ENCODE peak calls at places on chromosomes 11 and 22, in six cellular contexts. One of them, this sample, is unnamed.

GRCh38 chr11:102260241-102260640 is 57.0 kb upstream of the BIRC3 start:
- DNase-seq in natural killer cell treated with Interleukin-12 subunit alpha and Interleukin-12 subunit beta and Interleukin-15 and Interleukin-18, amount 100 ng/mL, for 72 hours: no peak
- DNase-seq in pancreas: no peak
- DNase-seq in NCI-H82: no peak
- DNase-seq in lower lobe of right lung: no peak
- DNase-seq in frontal cortex: no peak
- DNase-seq in this sample: no peak

GRCh38 chr11:47864910-47865309 is 16.8 kb upstream of the NUP160 start:
- DNase-seq in natural killer cell treated with Interleukin-12 subunit alpha and Interleukin-12 subunit beta and Interleukin-15 and Interleukin-18, amount 100 ng/mL, for 72 hours: no peak
- DNase-seq in pancreas: no peak
- DNase-seq in NCI-H82: no peak
- DNase-seq in lower lobe of right lung: no peak
- DNase-seq in frontal cortex: no peak
- DNase-seq in this sample: no peak

GRCh38 chr11:34366522-34366921 is 8.7 kb upstream of the ABTB2 start:
- DNase-seq in natural killer cell treated with Interleukin-12 subunit alpha and Interleukin-12 subunit beta and Interleukin-15 and Interleukin-18, amount 100 ng/mL, for 72 hours: no peak
- DNase-seq in pancreas: peak; percentile 20
- DNase-seq in NCI-H82: peak; percentile 56
- DNase-seq in lower lobe of right lung: peak; percentile 54
- DNase-seq in frontal cortex: no peak
- DNase-seq in this sample: no peak

GRCh38 chr22:47301820-47302475 is 539.5 kb downstream of the TBC1D22A start:
- DNase-seq in natural killer cell treated with Interleukin-12 subunit alpha and Interleukin-12 subunit beta and Interleukin-15 and Interleukin-18, amount 100 ng/mL, for 72 hours: no peak
- DNase-seq in pancreas: no peak
- DNase-seq in NCI-H82: no peak
- DNase-seq in lower lobe of right lung: no peak
- DNase-seq in frontal cortex: no peak
- DNase-seq in this sample: no peak

GRCh38 chr11:114102993-114103896 is 43.7 kb downstream of the ZBTB16 start:
- DNase-seq in natural killer cell treated with Interleukin-12 subunit alpha and Interleukin-12 subunit beta and Interleukin-15 and Interleukin-18, amount 100 ng/mL, for 72 hours: no peak
- DNase-seq in pancreas: no peak
- DNase-seq in NCI-H82: no peak
- DNase-seq in lower lobe of right lung: no peak
- DNase-seq in frontal cortex: no peak
- DNase-seq in this sample: no peak

GRCh38 chr11:115711021-115711420 is 206.8 kb upstream of the CADM1 start:
- DNase-seq in natural killer cell treated with Interleukin-12 subunit alpha and Interleukin-12 subunit beta and Interleukin-15 and Interleukin-18, amount 100 ng/mL, for 72 hours: no peak
- DNase-seq in pancreas: no peak
- DNase-seq in NCI-H82: no peak
- DNase-seq in lower lobe of right lung: no peak
- DNase-seq in frontal cortex: no peak
- DNase-seq in this sample: no peak

GRCh38 chr11:113350646-113351045 is 36.3 kb downstream of the TTC12 start:
- DNase-seq in natural killer cell treated with Interleukin-12 subunit alpha and Interleukin-12 subunit beta and Interleukin-15 and Interleukin-18, amount 100 ng/mL, for 72 hours: no peak
- DNase-seq in pancreas: no peak
- DNase-seq in NCI-H82: peak; percentile 67
- DNase-seq in lower lobe of right lung: no peak
- DNase-seq in frontal cortex: no peak
- DNase-seq in this sample: no peak

GRCh38 chr11:123364145-123364544 is 65.9 kb upstream of the GRAMD1B start:
- DNase-seq in natural killer cell treated with Interleukin-12 subunit alpha and Interleukin-12 subunit beta and Interleukin-15 and Interleukin-18, amount 100 ng/mL, for 72 hours: no peak
- DNase-seq in pancreas: no peak
- DNase-seq in NCI-H82: no peak
- DNase-seq in lower lobe of right lung: no peak
- DNase-seq in frontal cortex: no peak
- DNase-seq in this sample: no peak

GRCh38 chr11:68932933-68933577 is 29.4 kb downstream of the IGHMBP2 start:
- DNase-seq in natural killer cell treated with Interleukin-12 subunit alpha and Interleukin-12 subunit beta and Interleukin-15 and Interleukin-18, amount 100 ng/mL, for 72 hours: no peak
- DNase-seq in pancreas: no peak
- DNase-seq in NCI-H82: no peak
- DNase-seq in lower lobe of right lung: no peak
- DNase-seq in frontal cortex: no peak
- DNase-seq in this sample: no peak

GRCh38 chr11:110168404-110168803 is 75.2 kb downstream of the ZC3H12C start:
- DNase-seq in natural killer cell treated with Interleukin-12 subunit alpha and Interleukin-12 subunit beta and Interleukin-15 and Interleukin-18, amount 100 ng/mL, for 72 hours: no peak
- DNase-seq in pancreas: no peak
- DNase-seq in NCI-H82: no peak
- DNase-seq in lower lobe of right lung: no peak
- DNase-seq in frontal cortex: no peak
- DNase-seq in this sample: no peak

GRCh38 chr22:29799217-29799680 is 32.1 kb downstream of the UQCR10 start:
- DNase-seq in natural killer cell treated with Interleukin-12 subunit alpha and Interleukin-12 subunit beta and Interleukin-15 and Interleukin-18, amount 100 ng/mL, for 72 hours: no peak
- DNase-seq in pancreas: peak; percentile 74
- DNase-seq in NCI-H82: no peak
- DNase-seq in lower lobe of right lung: peak; percentile 95
- DNase-seq in frontal cortex: peak; percentile 65
- DNase-seq in this sample: peak; percentile 64

GRCh38 chr11:23021287-23021863 is 161.1 kb upstream of the CCDC179 start:
- DNase-seq in natural killer cell treated with Interleukin-12 subunit alpha and Interleukin-12 subunit beta and Interleukin-15 and Interleukin-18, amount 100 ng/mL, for 72 hours: no peak
- DNase-seq in pancreas: no peak
- DNase-seq in NCI-H82: peak; percentile 49
- DNase-seq in lower lobe of right lung: no peak
- DNase-seq in frontal cortex: peak; percentile 28
- DNase-seq in this sample: no peak

GRCh38 chr11:76729214-76729613 is 53.9 kb upstream of the TSKU start:
- DNase-seq in natural killer cell treated with Interleukin-12 subunit alpha and Interleukin-12 subunit beta and Interleukin-15 and Interleukin-18, amount 100 ng/mL, for 72 hours: no peak
- DNase-seq in pancreas: no peak
- DNase-seq in NCI-H82: no peak
- DNase-seq in lower lobe of right lung: no peak
- DNase-seq in frontal cortex: no peak
- DNase-seq in this sample: no peak

GRCh38 chr11:8867035-8867434 is 44.0 kb upstream of the AKIP1 start:
- DNase-seq in natural killer cell treated with Interleukin-12 subunit alpha and Interleukin-12 subunit beta and Interleukin-15 and Interleukin-18, amount 100 ng/mL, for 72 hours: no peak
- DNase-seq in pancreas: no peak
- DNase-seq in NCI-H82: peak; percentile 86
- DNase-seq in lower lobe of right lung: no peak
- DNase-seq in frontal cortex: no peak
- DNase-seq in this sample: no peak

GRCh38 chr22:27985323-27986275 is 66.5 kb upstream of the PITPNB start:
- DNase-seq in natural killer cell treated with Interleukin-12 subunit alpha and Interleukin-12 subunit beta and Interleukin-15 and Interleukin-18, amount 100 ng/mL, for 72 hours: no peak
- DNase-seq in pancreas: no peak
- DNase-seq in NCI-H82: peak; percentile 7
- DNase-seq in lower lobe of right lung: no peak
- DNase-seq in frontal cortex: no peak
- DNase-seq in this sample: no peak

GRCh38 chr11:31865606-31866300 is 54.6 kb upstream of the PAX6 start:
- DNase-seq in natural killer cell treated with Interleukin-12 subunit alpha and Interleukin-12 subunit beta and Interleukin-15 and Interleukin-18, amount 100 ng/mL, for 72 hours: no peak
- DNase-seq in pancreas: no peak
- DNase-seq in NCI-H82: no peak
- DNase-seq in lower lobe of right lung: no peak
- DNase-seq in frontal cortex: no peak
- DNase-seq in this sample: no peak

GRCh38 chr22:32204211-32204855 is 540 bp downstream of the RFPL2 start:
- DNase-seq in natural killer cell treated with Interleukin-12 subunit alpha and Interleukin-12 subunit beta and Interleukin-15 and Interleukin-18, amount 100 ng/mL, for 72 hours: no peak
- DNase-seq in pancreas: no peak
- DNase-seq in NCI-H82: peak; percentile 58
- DNase-seq in lower lobe of right lung: no peak
- DNase-seq in frontal cortex: no peak
- DNase-seq in this sample: no peak

GRCh38 chr11:64498151-64498550 is 92.9 kb upstream of the SLC22A12 start:
- DNase-seq in natural killer cell treated with Interleukin-12 subunit alpha and Interleukin-12 subunit beta and Interleukin-15 and Interleukin-18, amount 100 ng/mL, for 72 hours: no peak
- DNase-seq in pancreas: no peak
- DNase-seq in NCI-H82: no peak
- DNase-seq in lower lobe of right lung: no peak
- DNase-seq in frontal cortex: no peak
- DNase-seq in this sample: no peak

GRCh38 chr11:77833302-77833701 is 12.4 kb downstream of the AAMDC start:
- DNase-seq in natural killer cell treated with Interleukin-12 subunit alpha and Interleukin-12 subunit beta and Interleukin-15 and Interleukin-18, amount 100 ng/mL, for 72 hours: no peak
- DNase-seq in pancreas: no peak
- DNase-seq in NCI-H82: no peak
- DNase-seq in lower lobe of right lung: no peak
- DNase-seq in frontal cortex: no peak
- DNase-seq in this sample: no peak

GRCh38 chr22:29171721-29172120 is 34.0 kb upstream of the EMID1 start:
- DNase-seq in natural killer cell treated with Interleukin-12 subunit alpha and Interleukin-12 subunit beta and Interleukin-15 and Interleukin-18, amount 100 ng/mL, for 72 hours: no peak
- DNase-seq in pancreas: no peak
- DNase-seq in NCI-H82: no peak
- DNase-seq in lower lobe of right lung: no peak
- DNase-seq in frontal cortex: no peak
- DNase-seq in this sample: no peak

GRCh38 chr11:67695606-67696005 is 21.2 kb upstream of the ALDH3B2 start:
- DNase-seq in natural killer cell treated with Interleukin-12 subunit alpha and Interleukin-12 subunit beta and Interleukin-15 and Interleukin-18, amount 100 ng/mL, for 72 hours: no peak
- DNase-seq in pancreas: no peak
- DNase-seq in NCI-H82: no peak
- DNase-seq in lower lobe of right lung: no peak
- DNase-seq in frontal cortex: no peak
- DNase-seq in this sample: no peak

GRCh38 chr11:33065445-33066178 is 26.2 kb downstream of the TCP11L1 start:
- DNase-seq in natural killer cell treated with Interleukin-12 subunit alpha and Interleukin-12 subunit beta and Interleukin-15 and Interleukin-18, amount 100 ng/mL, for 72 hours: peak; percentile 65
- DNase-seq in pancreas: peak; percentile 36
- DNase-seq in NCI-H82: peak; percentile 77
- DNase-seq in lower lobe of right lung: peak; percentile 79
- DNase-seq in frontal cortex: peak; percentile 49
- DNase-seq in this sample: no peak

GRCh38 chr11:126522152-126522551 is 166.7 kb downstream of the ST3GAL4 start:
- DNase-seq in natural killer cell treated with Interleukin-12 subunit alpha and Interleukin-12 subunit beta and Interleukin-15 and Interleukin-18, amount 100 ng/mL, for 72 hours: no peak
- DNase-seq in pancreas: no peak
- DNase-seq in NCI-H82: no peak
- DNase-seq in lower lobe of right lung: no peak
- DNase-seq in frontal cortex: no peak
- DNase-seq in this sample: no peak

GRCh38 chr11:128615612-128616011 is 28.3 kb upstream of the ETS1 start:
- DNase-seq in natural killer cell treated with Interleukin-12 subunit alpha and Interleukin-12 subunit beta and Interleukin-15 and Interleukin-18, amount 100 ng/mL, for 72 hours: no peak
- DNase-seq in pancreas: no peak
- DNase-seq in NCI-H82: no peak
- DNase-seq in lower lobe of right lung: no peak
- DNase-seq in frontal cortex: no peak
- DNase-seq in this sample: no peak

GRCh38 chr11:76217653-76218160 is 11.4 kb upstream of the WNT11 start:
- DNase-seq in natural killer cell treated with Interleukin-12 subunit alpha and Interleukin-12 subunit beta and Interleukin-15 and Interleukin-18, amount 100 ng/mL, for 72 hours: no peak
- DNase-seq in pancreas: no peak
- DNase-seq in NCI-H82: no peak
- DNase-seq in lower lobe of right lung: peak; percentile 9
- DNase-seq in frontal cortex: no peak
- DNase-seq in this sample: no peak

GRCh38 chr11:16825091-16825490 is 86.6 kb downstream of the C11orf58 start:
- DNase-seq in natural killer cell treated with Interleukin-12 subunit alpha and Interleukin-12 subunit beta and Interleukin-15 and Interleukin-18, amount 100 ng/mL, for 72 hours: no peak
- DNase-seq in pancreas: no peak
- DNase-seq in NCI-H82: no peak
- DNase-seq in lower lobe of right lung: no peak
- DNase-seq in frontal cortex: no peak
- DNase-seq in this sample: no peak

GRCh38 chr11:67483901-67484665 is 1.3 kb downstream of the AIP start:
- DNase-seq in natural killer cell treated with Interleukin-12 subunit alpha and Interleukin-12 subunit beta and Interleukin-15 and Interleukin-18, amount 100 ng/mL, for 72 hours: peak; percentile 58
- DNase-seq in pancreas: no peak
- DNase-seq in NCI-H82: no peak
- DNase-seq in lower lobe of right lung: no peak
- DNase-seq in frontal cortex: no peak
- DNase-seq in this sample: no peak

GRCh38 chr11:63839508-63840355 is 822 bp downstream of the MARK2 start:
- DNase-seq in natural killer cell treated with Interleukin-12 subunit alpha and Interleukin-12 subunit beta and Interleukin-15 and Interleukin-18, amount 100 ng/mL, for 72 hours: peak; percentile 62
- DNase-seq in pancreas: peak; percentile 49
- DNase-seq in NCI-H82: peak; percentile 34
- DNase-seq in lower lobe of right lung: peak; percentile 63
- DNase-seq in frontal cortex: no peak
- DNase-seq in this sample: no peak

GRCh38 chr22:42179616-42180015 is 49.0 kb upstream of the CYP2D6 start:
- DNase-seq in natural killer cell treated with Interleukin-12 subunit alpha and Interleukin-12 subunit beta and Interleukin-15 and Interleukin-18, amount 100 ng/mL, for 72 hours: no peak
- DNase-seq in pancreas: no peak
- DNase-seq in NCI-H82: no peak
- DNase-seq in lower lobe of right lung: no peak
- DNase-seq in frontal cortex: no peak
- DNase-seq in this sample: no peak

GRCh38 chr11:110373061-110373702 is 56.6 kb upstream of the FDX1 start:
- DNase-seq in natural killer cell treated with Interleukin-12 subunit alpha and Interleukin-12 subunit beta and Interleukin-15 and Interleukin-18, amount 100 ng/mL, for 72 hours: no peak
- DNase-seq in pancreas: no peak
- DNase-seq in NCI-H82: no peak
- DNase-seq in lower lobe of right lung: no peak
- DNase-seq in frontal cortex: no peak
- DNase-seq in this sample: peak; percentile 57

GRCh38 chr11:134742956-134743808 is 331.1 kb upstream of the B3GAT1 start:
- DNase-seq in natural killer cell treated with Interleukin-12 subunit alpha and Interleukin-12 subunit beta and Interleukin-15 and Interleukin-18, amount 100 ng/mL, for 72 hours: no peak
- DNase-seq in pancreas: no peak
- DNase-seq in NCI-H82: no peak
- DNase-seq in lower lobe of right lung: no peak
- DNase-seq in frontal cortex: no peak
- DNase-seq in this sample: no peak

GRCh38 chr11:69699213-69699612 is 4.6 kb downstream of the FGF19 start:
- DNase-seq in natural killer cell treated with Interleukin-12 subunit alpha and Interleukin-12 subunit beta and Interleukin-15 and Interleukin-18, amount 100 ng/mL, for 72 hours: no peak
- DNase-seq in pancreas: no peak
- DNase-seq in NCI-H82: no peak
- DNase-seq in lower lobe of right lung: no peak
- DNase-seq in frontal cortex: no peak
- DNase-seq in this sample: no peak

GRCh38 chr11:117265745-117266144 is 25.4 kb upstream of the BACE1-AS start:
- DNase-seq in natural killer cell treated with Interleukin-12 subunit alpha and Interleukin-12 subunit beta and Interleukin-15 and Interleukin-18, amount 100 ng/mL, for 72 hours: no peak
- DNase-seq in pancreas: no peak
- DNase-seq in NCI-H82: no peak
- DNase-seq in lower lobe of right lung: no peak
- DNase-seq in frontal cortex: no peak
- DNase-seq in this sample: no peak

GRCh38 chr11:27248430-27249207 is 114.4 kb downstream of the CCDC34 start:
- DNase-seq in natural killer cell treated with Interleukin-12 subunit alpha and Interleukin-12 subunit beta and Interleukin-15 and Interleukin-18, amount 100 ng/mL, for 72 hours: no peak
- DNase-seq in pancreas: no peak
- DNase-seq in NCI-H82: no peak
- DNase-seq in lower lobe of right lung: no peak
- DNase-seq in frontal cortex: no peak
- DNase-seq in this sample: no peak

GRCh38 chr22:46908641-46909107 is 146.2 kb downstream of the TBC1D22A start:
- DNase-seq in natural killer cell treated with Interleukin-12 subunit alpha and Interleukin-12 subunit beta and Interleukin-15 and Interleukin-18, amount 100 ng/mL, for 72 hours: no peak
- DNase-seq in pancreas: no peak
- DNase-seq in NCI-H82: no peak
- DNase-seq in lower lobe of right lung: no peak
- DNase-seq in frontal cortex: no peak
- DNase-seq in this sample: no peak

GRCh38 chr11:59181746-59182456 is 10.0 kb downstream of the DTX4 start:
- DNase-seq in natural killer cell treated with Interleukin-12 subunit alpha and Interleukin-12 subunit beta and Interleukin-15 and Interleukin-18, amount 100 ng/mL, for 72 hours: no peak
- DNase-seq in pancreas: no peak
- DNase-seq in NCI-H82: no peak
- DNase-seq in lower lobe of right lung: no peak
- DNase-seq in frontal cortex: no peak
- DNase-seq in this sample: no peak

GRCh38 chr11:57321388-57321995 is 3.3 kb downstream of the TNKS1BP1 start:
- DNase-seq in natural killer cell treated with Interleukin-12 subunit alpha and Interleukin-12 subunit beta and Interleukin-15 and Interleukin-18, amount 100 ng/mL, for 72 hours: no peak
- DNase-seq in pancreas: peak; percentile 39
- DNase-seq in NCI-H82: peak; percentile 13
- DNase-seq in lower lobe of right lung: no peak
- DNase-seq in frontal cortex: no peak
- DNase-seq in this sample: no peak

GRCh38 chr11:71440021-71440755 is 8.0 kb downstream of the DHCR7 start:
- DNase-seq in natural killer cell treated with Interleukin-12 subunit alpha and Interleukin-12 subunit beta and Interleukin-15 and Interleukin-18, amount 100 ng/mL, for 72 hours: no peak
- DNase-seq in pancreas: no peak
- DNase-seq in NCI-H82: no peak
- DNase-seq in lower lobe of right lung: no peak
- DNase-seq in frontal cortex: no peak
- DNase-seq in this sample: no peak